ENCODE peak calls at places on chromosomes 5 and 9, in five cellular contexts. One of them, this sample, is unnamed. For H3K36me3, the result is how much of the 10 kb centered on the place peaks cover.

GRCh38 chr5:67154518-67155206 is 41.9 kb downstream of the CD180 start:
- DNase-seq in suprapubic skin: no peak
- DNase-seq in stomach: no peak
- DNase-seq in transverse colon: no peak
- DNase-seq in H1: no peak
- DNase-seq in this sample: no peak

GRCh38 chr9:2477755-2478154 is 143.8 kb upstream of the VLDLR start:
- DNase-seq in transverse colon: no peak
- DNase-seq in suprapubic skin: no peak
- DNase-seq in stomach: no peak
- DNase-seq in H1: no peak
- DNase-seq in this sample: no peak

GRCh38 chr9:98429613-98430012 is 174.2 kb upstream of the TBC1D2 start:
- DNase-seq in H1: no peak
- DNase-seq in transverse colon: no peak
- DNase-seq in stomach: no peak
- DNase-seq in suprapubic skin: no peak
- DNase-seq in this sample: peak

GRCh38 chr5:143201589-143201988 is 201.9 kb downstream of the NR3C1 start:
- DNase-seq in stomach: no peak
- DNase-seq in transverse colon: no peak
- DNase-seq in suprapubic skin: no peak
- DNase-seq in H1: no peak
- DNase-seq in this sample: no peak

GRCh38 chr5:87127956-87128687 is 139.6 kb upstream of the RASA1 start:
- DNase-seq in transverse colon: no peak
- DNase-seq in H1: no peak
- DNase-seq in suprapubic skin: no peak
- DNase-seq in stomach: no peak
- DNase-seq in this sample: no peak

GRCh38 chr9:137303031-137303892 is 1.2 kb upstream of the NRARP start:
- DNase-seq in transverse colon: peak
- DNase-seq in suprapubic skin: no peak
- DNase-seq in stomach: no peak
- DNase-seq in H1: no peak
- DNase-seq in this sample: no peak

GRCh38 chr5:142007237-142007544 is 5.6 kb downstream of the GNPDA1 start:
- DNase-seq in suprapubic skin: no peak
- DNase-seq in H1: no peak
- DNase-seq in stomach: no peak
- DNase-seq in transverse colon: no peak
- DNase-seq in this sample: no peak

GRCh38 chr9:134848504-134848903 is 32.1 kb upstream of the FCN2 start:
- DNase-seq in stomach: no peak
- DNase-seq in H1: no peak
- DNase-seq in suprapubic skin: no peak
- DNase-seq in transverse colon: no peak
- DNase-seq in this sample: no peak

GRCh38 chr9:95552814-95553546 is 36.2 kb upstream of the PTCH1 start:
- DNase-seq in H1: peak
- DNase-seq in stomach: no peak
- DNase-seq in suprapubic skin: no peak
- DNase-seq in transverse colon: no peak
- DNase-seq in this sample: peak

GRCh38 chr9:114318416-114318815 is 4.5 kb upstream of the ORM1 start:
- DNase-seq in H1: no peak
- DNase-seq in stomach: no peak
- DNase-seq in transverse colon: no peak
- DNase-seq in suprapubic skin: peak
- DNase-seq in this sample: no peak

GRCh38 chr9:135929656-135930445 is 22.5 kb upstream of the CAMSAP1 start:
- DNase-seq in H1: no peak
- DNase-seq in transverse colon: no peak
- DNase-seq in stomach: no peak
- DNase-seq in suprapubic skin: no peak
- DNase-seq in this sample: no peak

GRCh38 chr9:106976772-106977171 is 113.8 kb downstream of the ZNF462 start:
- DNase-seq in suprapubic skin: no peak
- DNase-seq in transverse colon: no peak
- DNase-seq in H1: no peak
- DNase-seq in stomach: no peak
- DNase-seq in this sample: no peak

GRCh38 chr9:96604005-96604320 is 15.7 kb downstream of the CDC14B start:
- DNase-seq in transverse colon: no peak
- DNase-seq in H1: no peak
- DNase-seq in suprapubic skin: no peak
- DNase-seq in stomach: no peak
- DNase-seq in this sample: peak

GRCh38 chr5:90898330-90899013 is 339.9 kb downstream of the ADGRV1 start:
- DNase-seq in stomach: no peak
- DNase-seq in suprapubic skin: no peak
- DNase-seq in transverse colon: no peak
- DNase-seq in H1: no peak
- DNase-seq in this sample: no peak

GRCh38 chr5:102678267-102679058 is 76.6 kb upstream of the PAM start:
- DNase-seq in stomach: no peak
- DNase-seq in H1: no peak
- DNase-seq in transverse colon: no peak
- DNase-seq in suprapubic skin: no peak
- DNase-seq in this sample: no peak

GRCh38 chr5:35457912-35458823 is 159.5 kb upstream of the SPEF2 start:
- DNase-seq in stomach: no peak
- DNase-seq in H1: no peak
- DNase-seq in suprapubic skin: no peak
- DNase-seq in transverse colon: no peak
- DNase-seq in this sample: no peak

GRCh38 chr9:26744362-26744965 is 148.1 kb downstream of the CAAP1 start:
- DNase-seq in stomach: no peak
- DNase-seq in suprapubic skin: no peak
- DNase-seq in transverse colon: no peak
- DNase-seq in H1: no peak
- DNase-seq in this sample: no peak

GRCh38 chr9:123517512-123517911 is 161.5 kb downstream of the CRB2 start:
- DNase-seq in stomach: no peak
- DNase-seq in transverse colon: no peak
- DNase-seq in suprapubic skin: no peak
- DNase-seq in H1: no peak
- DNase-seq in this sample: no peak

GRCh38 chr5:154449786-154450185 is 4.0 kb downstream of the SAP30L start:
- DNase-seq in suprapubic skin: no peak
- DNase-seq in stomach: no peak
- DNase-seq in H1: no peak
- DNase-seq in transverse colon: no peak
- DNase-seq in this sample: no peak

GRCh38 chr9:73780916-73781315 is 629.3 kb downstream of the ANXA1 start:
- DNase-seq in suprapubic skin: no peak
- DNase-seq in H1: no peak
- DNase-seq in stomach: no peak
- DNase-seq in transverse colon: no peak
- DNase-seq in this sample: no peak

GRCh38 chr5:181052526-181052927 is 12.5 kb downstream of the BTNL9 start:
- DNase-seq in transverse colon: no peak
- DNase-seq in suprapubic skin: no peak
- DNase-seq in stomach: no peak
- DNase-seq in H1: no peak
- DNase-seq in this sample: no peak

GRCh38 chr9:100070642-100071041 is 28.2 kb downstream of the ERP44 start:
- DNase-seq in transverse colon: no peak
- DNase-seq in stomach: no peak
- DNase-seq in H1: no peak
- DNase-seq in suprapubic skin: no peak
- DNase-seq in this sample: no peak

GRCh38 chr5:97528941-97529340 is 345.9 kb upstream of the RIOK2 start:
- DNase-seq in suprapubic skin: no peak
- DNase-seq in stomach: no peak
- DNase-seq in H1: no peak
- DNase-seq in transverse colon: no peak
- DNase-seq in this sample: no peak

GRCh38 chr5:173709761-173710160 is 93.3 kb upstream of the BOD1 start:
- DNase-seq in stomach: no peak
- DNase-seq in suprapubic skin: no peak
- DNase-seq in H1: no peak
- DNase-seq in transverse colon: no peak
- DNase-seq in this sample: no peak

GRCh38 chr5:135535820-135536801 is at the start of gene NEUROG1:
- DNase-seq in stomach: no peak
- DNase-seq in transverse colon: no peak
- DNase-seq in H1: no peak
- DNase-seq in suprapubic skin: peak
- DNase-seq in this sample: no peak

GRCh38 chr5:135534609-135535419 is 950 bp downstream of the NEUROG1 start:
- DNase-seq in H1: no peak
- DNase-seq in suprapubic skin: peak
- DNase-seq in transverse colon: no peak
- DNase-seq in stomach: no peak
- DNase-seq in this sample: no peak

GRCh38 chr5:135537271-135537670 is 1.5 kb upstream of the NEUROG1 start:
- DNase-seq in H1: no peak
- DNase-seq in stomach: no peak
- DNase-seq in suprapubic skin: peak
- DNase-seq in transverse colon: no peak
- DNase-seq in this sample: no peak

GRCh38 chr5:135533794-135534193 is 2.0 kb downstream of the NEUROG1 start:
- DNase-seq in stomach: no peak
- DNase-seq in suprapubic skin: no peak
- DNase-seq in H1: no peak
- DNase-seq in transverse colon: no peak
- DNase-seq in this sample: no peak

GRCh38 chr5:135535420-135535819 is 344 bp downstream of the NEUROG1 start:
- DNase-seq in suprapubic skin: no peak
- DNase-seq in stomach: no peak
- DNase-seq in transverse colon: no peak
- DNase-seq in H1: no peak
- DNase-seq in this sample: no peak
- H3K4me3 ChIP-seq in suprapubic skin: peak
- H3K4me3 ChIP-seq in stomach: no peak
- H3K4me3 ChIP-seq in transverse colon: no peak
- H3K4me3 ChIP-seq in H1: peak
- H3K4me3 ChIP-seq in this sample: no peak

DNA sequence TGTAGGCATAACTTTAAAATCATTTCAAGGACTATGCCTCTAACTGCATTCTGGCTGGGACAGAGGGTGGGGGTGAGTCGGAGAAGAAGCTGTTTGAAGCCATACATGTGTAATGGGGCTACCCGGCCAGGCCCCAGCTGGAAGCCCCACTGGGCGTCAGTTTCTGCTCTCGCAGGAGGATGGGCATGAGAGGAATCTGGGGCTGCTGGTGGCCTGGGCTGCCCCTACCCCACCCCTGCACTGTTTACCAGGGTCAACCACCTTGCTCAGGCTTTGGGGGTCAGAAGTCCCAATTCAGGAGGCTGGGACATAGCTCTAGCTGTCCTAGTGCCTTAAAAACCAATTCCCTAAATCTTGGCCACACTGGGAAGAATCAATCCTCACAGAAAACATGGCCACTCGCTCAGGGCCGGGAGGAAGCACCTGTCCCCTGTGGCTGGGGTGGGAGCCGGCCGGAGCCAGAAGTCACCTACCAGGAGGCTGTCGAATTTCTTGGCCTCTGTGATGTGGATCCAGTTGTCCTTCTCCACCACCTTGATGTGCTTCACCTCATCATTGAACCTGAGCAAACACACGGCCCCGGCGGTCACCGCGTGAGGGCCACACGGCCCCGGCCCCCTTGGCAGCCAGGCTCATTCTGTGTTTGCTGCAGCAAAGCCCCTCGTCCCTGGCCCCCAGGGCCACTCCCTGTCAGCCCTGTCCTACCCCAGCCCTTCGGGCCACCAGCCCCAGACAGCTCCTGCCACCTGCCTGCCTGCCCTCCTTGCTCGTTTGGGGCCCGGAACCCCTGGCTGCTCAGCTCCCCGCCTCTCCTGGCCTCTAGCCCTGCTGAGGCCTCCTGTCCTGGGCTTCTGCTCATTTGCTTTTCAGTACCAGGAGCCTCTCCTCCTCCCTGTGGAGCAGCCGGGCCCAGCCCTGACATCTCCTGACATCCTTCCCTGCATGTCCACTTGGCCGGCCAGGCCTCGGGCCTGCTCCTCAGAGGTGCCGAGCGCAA is 33.6 kb upstream of the SARDH start:
- DNase-seq in suprapubic skin: peak
- DNase-seq in stomach: no peak
- DNase-seq in H1: no peak
- DNase-seq in transverse colon: peak
- DNase-seq in this sample: no peak
- H3K36me3 ChIP-seq in suprapubic skin: half or more
- H3K36me3 ChIP-seq in stomach: half or more
- H3K36me3 ChIP-seq in H1: under half
- H3K36me3 ChIP-seq in transverse colon: under half
- H3K36me3 ChIP-seq in this sample: under half

DNA sequence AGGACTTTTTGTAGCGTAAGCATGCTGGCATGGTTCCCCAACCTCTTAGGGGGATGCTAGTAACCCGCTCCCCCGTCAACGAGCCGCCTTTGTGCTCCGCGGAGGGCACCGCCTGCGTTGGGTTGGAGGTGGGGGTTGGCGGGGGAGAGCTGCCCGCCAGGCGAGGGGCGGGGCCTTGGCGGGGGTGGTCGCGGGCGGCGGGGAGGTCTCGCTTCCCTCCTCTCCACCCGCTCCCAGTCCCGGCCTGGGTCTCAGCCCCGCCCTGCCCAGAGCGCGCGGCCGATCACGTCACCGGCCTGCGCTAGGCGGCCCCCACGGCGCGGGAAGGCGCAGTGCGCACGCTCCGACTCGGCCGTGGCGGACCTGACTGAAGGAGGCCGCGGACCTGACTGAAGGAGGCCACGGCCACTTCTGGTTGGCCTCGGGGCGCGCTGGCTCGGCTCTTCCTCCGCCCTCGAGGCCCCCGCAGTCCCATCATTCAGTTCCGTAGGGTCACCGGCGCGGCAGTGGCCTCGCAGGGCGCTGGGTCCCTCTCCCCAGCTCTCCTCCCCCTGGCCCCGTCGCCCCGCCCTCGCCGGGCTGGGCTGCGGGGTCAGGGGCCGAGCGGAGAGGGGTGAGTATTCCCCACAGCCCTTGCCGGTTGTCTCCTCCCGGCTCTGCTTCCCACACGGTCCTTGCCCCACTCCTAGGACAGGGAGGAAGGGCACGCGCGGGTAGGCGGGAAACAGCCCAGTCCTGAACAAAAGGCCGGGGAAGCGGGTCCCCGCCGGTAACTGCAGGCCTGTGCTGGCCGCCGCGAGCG is at the start of gene ATG10:
- DNase-seq in suprapubic skin: peak
- DNase-seq in H1: peak
- DNase-seq in transverse colon: peak
- DNase-seq in stomach: peak
- DNase-seq in this sample: peak
- TF ChIP-seq EP300 in suprapubic skin: no peak
- TF ChIP-seq EP300 in H1: no peak
- TF ChIP-seq EP300 in transverse colon: no peak
- TF ChIP-seq EP300 in stomach: no peak
- TF ChIP-seq EP300 in this sample: peak

DNA sequence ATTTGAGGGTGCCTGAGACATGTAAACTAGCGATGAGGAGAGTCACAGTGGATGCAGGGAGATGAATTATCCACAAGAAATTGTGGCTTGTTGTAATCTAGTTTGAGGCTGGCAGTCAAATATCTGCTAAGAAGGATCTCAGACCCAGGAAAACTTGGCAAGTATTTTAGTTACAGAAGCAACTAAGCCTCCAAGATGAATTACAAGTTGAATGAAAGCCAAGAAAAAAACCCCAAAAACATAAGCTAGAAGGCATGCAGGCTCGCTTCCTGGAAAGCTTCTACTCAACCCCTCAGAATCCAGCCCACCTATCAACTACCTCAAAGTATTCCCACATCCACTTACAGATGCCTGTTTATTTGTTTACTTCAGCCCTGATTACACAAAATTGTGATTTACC is 696.9 kb downstream of the MAT2B start:
- DNase-seq in suprapubic skin: no peak
- DNase-seq in H1: no peak
- DNase-seq in stomach: no peak
- DNase-seq in transverse colon: no peak
- DNase-seq in this sample: no peak
- H3K4me3 ChIP-seq in suprapubic skin: no peak
- H3K4me3 ChIP-seq in H1: no peak
- H3K4me3 ChIP-seq in stomach: no peak
- H3K4me3 ChIP-seq in transverse colon: no peak
- H3K4me3 ChIP-seq in this sample: no peak